ENCODE peak calls at places on chromosomes 2 and 18, in six cellular contexts. U is astrocyte of the cerebellum, D is endothelial cell, K is epithelial cell of esophagus, O is brain microvascular endothelial cell, Y is gastrocnemius medialis. H is an unnamed sample.

GRCh38 chr2:241797441-241798080 is 11.4 kb upstream of the NEU4 start:
- DNase-seq in Y (no peak), O (no peak), K (no peak), U (no peak), D (peak; percentile 2), H (no peak)

GRCh38 chr2:25879133-25879730 is 945 bp upstream of the ASXL2 start:
- DNase-seq in K (peak; percentile 83), O (peak; percentile 55), U (no peak), Y (no peak), D (no peak), H (no peak)

GRCh38 chr2:46318579-46319460 is 21.6 kb downstream of the EPAS1 start:
- DNase-seq in K (peak; percentile 78), Y (no peak), D (no peak), O (no peak), U (no peak), H (no peak)

GRCh38 chr2:47301277-47301618 is 101.7 kb upstream of the MSH2 start:
- DNase-seq in O (no peak), U (no peak), D (no peak), K (no peak), Y (no peak), H (no peak)

GRCh38 chr2:48016620-48017019 is 110.3 kb upstream of the FBXO11 start:
- DNase-seq in O (no peak), U (no peak), Y (no peak), D (no peak), K (peak; percentile 3), H (no peak)

GRCh38 chr2:190482441-190482840 is 52.1 kb downstream of the NEMP2 start:
- DNase-seq in U (no peak), Y (no peak), K (peak; percentile 28), D (no peak), O (no peak), H (no peak)

GRCh38 chr18:57497372-57498294 is 62.5 kb downstream of the ONECUT2 start:
- DNase-seq in O (no peak), U (no peak), Y (peak; percentile 27), K (peak; percentile 34), D (no peak), H (no peak)

GRCh38 chr2:214410128-214410775 is 602 bp upstream of the VWC2L start:
- DNase-seq in D (no peak), K (peak; percentile 23), O (no peak), U (no peak), Y (no peak), H (no peak)

GRCh38 chr2:130352229-130352628 is 3.6 kb upstream of the PTPN18 start:
- DNase-seq in Y (no peak), D (no peak), K (no peak), U (no peak), O (no peak), H (no peak)

GRCh38 chr2:198930170-198930569 is 527.6 kb downstream of the SATB2 start:
- DNase-seq in Y (no peak), O (no peak), D (no peak), U (no peak), K (no peak), H (no peak)

GRCh38 chr18:46068763-46069162 is 3.3 kb downstream of the PSTPIP2 start:
- DNase-seq in U (no peak), O (no peak), D (no peak), K (peak; percentile 86), Y (no peak), H (no peak)

GRCh38 chr2:113891265-113891959 is 1.5 kb downstream of the ACTR3 start:
- DNase-seq in Y (no peak), U (no peak), K (peak; percentile 19), O (no peak), D (no peak), H (no peak)

GRCh38 chr2:62306751-62307468 is 111.0 kb downstream of the B3GNT2 start:
- DNase-seq in U (no peak), O (peak; percentile 34), K (peak; percentile 96), Y (no peak), D (no peak), H (peak; percentile 25)

GRCh38 chr18:20966795-20967194 is 144.8 kb downstream of the ROCK1 start:
- DNase-seq in U (no peak), O (no peak), Y (no peak), K (no peak), D (no peak), H (no peak)

GRCh38 chr2:10283106-10284062 is 19.3 kb upstream of the HPCAL1 start:
- DNase-seq in U (no peak), O (peak; percentile 70), K (peak; percentile 77), D (no peak), Y (no peak), H (no peak)

GRCh38 chr2:96090181-96090500 is 26.2 kb downstream of the ADRA2B start:
- DNase-seq in U (no peak), D (peak; percentile 1), K (no peak), O (no peak), Y (no peak), H (no peak)

GRCh38 chr2:26731714-26732113 is 32.4 kb upstream of the SLC35F6 start:
- DNase-seq in O (no peak), U (no peak), D (no peak), K (no peak), Y (no peak), H (no peak)

GRCh38 chr2:27887830-27888229 is 2.4 kb downstream of the RBKS start:
- DNase-seq in Y (no peak), D (no peak), K (no peak), O (no peak), U (no peak), H (no peak)

GRCh38 chr2:54444503-54444902 is 11.6 kb upstream of the SPTBN1 start:
- DNase-seq in K (no peak), Y (no peak), U (no peak), D (no peak), O (no peak), H (no peak)

GRCh38 chr18:61295153-61295552 is 38.1 kb upstream of the CDH20 start:
- DNase-seq in O (no peak), U (no peak), K (no peak), D (no peak), Y (no peak), H (no peak)

GRCh38 chr2:187338679-187339121 is 109.4 kb downstream of the CALCRL start:
- DNase-seq in D (peak; percentile 9), O (no peak), K (no peak), Y (no peak), U (no peak), H (no peak)

GRCh38 chr2:213848631-213849030 is 562.2 kb upstream of the VWC2L start:
- DNase-seq in Y (no peak), U (peak; percentile 63), K (peak; percentile 24), D (no peak), O (no peak), H (no peak)

GRCh38 chr2:195732569-195732968 is 75.5 kb downstream of the SLC39A10 start:
- DNase-seq in K (no peak), U (no peak), Y (no peak), D (no peak), O (no peak), H (no peak)

GRCh38 chr2:239826786-239827510 is 198.2 kb downstream of the NDUFA10 start:
- DNase-seq in U (no peak), K (no peak), O (no peak), Y (no peak), D (no peak), H (peak; percentile 16)

DNA sequence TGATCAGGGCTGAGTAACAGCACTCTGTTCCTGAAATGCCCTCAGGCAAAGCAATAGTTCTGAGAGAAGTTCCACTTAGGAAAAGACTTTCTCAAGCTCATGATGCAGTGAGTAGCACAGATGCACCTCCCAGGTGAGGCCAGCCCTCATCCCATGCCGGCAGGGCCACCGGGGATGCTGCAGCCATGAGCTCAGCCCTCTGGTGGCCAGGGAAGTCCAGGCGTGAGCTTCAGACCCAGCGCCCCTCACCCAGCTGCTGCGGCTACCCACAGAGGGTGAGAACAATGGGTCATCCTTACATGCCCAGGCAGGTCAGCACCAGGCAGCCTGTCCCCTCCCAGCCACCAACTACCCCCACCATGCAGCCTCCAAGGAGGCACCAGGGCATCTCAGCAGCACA is 50.7 kb downstream of the TTC32 start:
- DNase-seq in O (no peak), K (peak; percentile 30), U (no peak), Y (no peak), D (peak; percentile 35), H (no peak)
- TF ChIP-seq CTCF in O (peak; percentile 62), K (peak; percentile 16), U (peak; percentile 23), Y (no peak), D (no peak), H (no peak)

GRCh38 chr18:24026457-24026856 is 11.9 kb downstream of the TTC39C start:
- DNase-seq in O (no peak), K (peak; percentile 85), U (no peak), Y (no peak), D (no peak), H (no peak)

GRCh38 chr18:24021505-24021904 is 7.0 kb downstream of the TTC39C start:
- DNase-seq in D (no peak), O (no peak), U (no peak), Y (no peak), K (no peak), H (no peak)

GRCh38 chr18:24022141-24022540 is 7.6 kb downstream of the TTC39C start:
- DNase-seq in Y (no peak), K (no peak), U (peak; percentile 36), D (no peak), O (peak; percentile 46), H (no peak)

GRCh38 chr18:24024425-24024824 is 9.9 kb downstream of the TTC39C start:
- DNase-seq in O (no peak), Y (no peak), K (no peak), D (no peak), U (no peak), H (no peak)

DNA sequence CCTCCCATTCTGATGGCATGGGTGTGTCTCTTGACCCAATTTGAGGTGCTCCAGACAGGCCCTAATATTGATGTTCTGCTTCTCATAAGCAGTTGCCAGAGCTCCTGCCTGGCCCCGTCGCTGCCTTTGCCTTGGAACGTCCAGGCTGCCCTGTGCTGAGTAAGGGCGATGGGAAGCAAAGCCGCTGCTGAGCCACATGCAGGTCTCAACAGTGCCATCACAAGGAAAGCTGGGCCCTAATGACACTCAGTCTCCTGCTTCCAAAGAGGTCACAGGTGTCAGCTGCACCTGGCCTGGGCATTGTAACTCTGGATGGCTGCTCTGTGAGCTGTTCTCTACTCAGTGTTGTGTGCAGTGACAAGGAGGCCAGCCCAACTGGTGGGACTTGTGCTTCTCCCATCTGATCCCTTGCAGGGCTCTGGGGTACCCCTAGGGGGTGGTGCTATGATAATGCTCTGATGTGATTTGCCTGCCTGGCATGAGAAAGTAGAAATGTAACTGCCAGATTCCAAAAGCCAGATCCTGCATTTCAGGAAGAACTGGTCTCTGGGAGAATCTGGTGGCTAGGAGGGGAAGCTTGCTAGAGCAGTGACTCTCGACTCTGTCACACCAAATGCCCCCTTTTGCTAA is 8.7 kb downstream of the TTC39C start:
- DNase-seq in D (peak; percentile 11), U (no peak), K (peak; percentile 81), O (no peak), Y (no peak), H (no peak)
- TF ChIP-seq CTCF in D (peak; percentile 14), U (peak; percentile 18), K (peak; percentile 34), O (peak; percentile 38), Y (no peak), H (no peak)

DNA sequence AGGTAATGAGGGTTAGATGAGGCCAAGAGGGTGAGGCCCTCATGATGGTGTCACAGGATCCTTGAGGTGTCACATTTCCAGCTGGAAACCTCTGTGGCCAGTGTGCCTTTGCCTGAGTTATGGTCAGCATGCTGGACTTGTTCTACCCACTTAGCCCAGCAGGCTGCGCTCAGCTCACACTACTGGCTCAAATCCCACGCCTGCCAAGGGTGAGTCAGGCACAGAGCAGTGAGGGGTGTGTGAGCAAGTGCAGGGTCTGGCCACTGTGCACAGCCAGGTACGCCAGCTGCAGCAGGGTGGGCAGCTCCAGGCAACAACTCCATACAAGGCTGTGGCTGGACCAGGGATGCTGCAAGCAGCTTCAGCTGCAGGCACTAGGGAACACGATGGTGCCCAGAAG is 616.6 kb upstream of the FSHR start:
- DNase-seq in Y (no peak), U (peak; percentile 18), K (peak; percentile 10), D (peak; percentile 66), O (no peak), H (no peak)
- TF ChIP-seq CTCF in Y (no peak), U (peak; percentile 62), K (peak; percentile 27), D (peak; percentile 44), O (peak; percentile 55), H (no peak)

GRCh38 chr2:119289642-119290041 is 66.0 kb downstream of the STEAP3 start:
- DNase-seq in K (no peak), U (no peak), O (no peak), D (no peak), Y (no peak), H (no peak)
- TF ChIP-seq CTCF in K (no peak), U (no peak), O (no peak), D (no peak), Y (no peak), H (no peak)